ENCODE peak calls at places on chromosomes 13 and 19, in four cellular contexts. O is H1, M is transverse colon, F is tibial nerve. N is an unnamed sample.

GRCh38 chr19:10895363-10895762 is 24.0 kb downstream of the CARM1 start:
- DNase-seq in O (no peak), M (no peak), F (no peak), N (no peak)

GRCh38 chr13:64675256-64675892 is 2554.8 kb downstream of the PCDH9 start:
- DNase-seq in F (no peak), O (no peak), M (no peak), N (no peak)

GRCh38 chr19:18879579-18880373 is 16.2 kb downstream of the CERS1 start:
- DNase-seq in F (no peak), O (peak), M (peak), N (no peak)

GRCh38 chr13:74115138-74115537 is 19.1 kb downstream of the KLF12 start:
- DNase-seq in O (no peak), M (no peak), F (no peak), N (no peak)

GRCh38 chr13:26062853-26063444 is 11.1 kb upstream of the SHISA2 start:
- DNase-seq in O (no peak), M (peak), F (peak), N (no peak)

GRCh38 chr19:13920524-13920923 is 14.5 kb downstream of the CC2D1A start:
- DNase-seq in F (no peak), O (no peak), M (no peak), N (no peak)

GRCh38 chr19:18173054-18173571 is 500 bp upstream of the IFI30 start:
- DNase-seq in F (peak), M (peak), O (no peak), N (peak)

GRCh38 chr13:61002686-61003085 is 413.0 kb downstream of the PCDH20 start:
- DNase-seq in F (no peak), O (no peak), M (no peak), N (no peak)

GRCh38 chr13:90835826-90836225 is 511.7 kb upstream of the MIR17HG start:
- DNase-seq in M (no peak), F (no peak), O (no peak), N (no peak)

GRCh38 chr19:4647676-4648644 is 8.6 kb downstream of the TNFAIP8L1 start:
- DNase-seq in M (no peak), F (peak), O (peak), N (peak)

GRCh38 chr19:33063356-33064116 is 1.2 kb downstream of the RHPN2 start:
- DNase-seq in M (peak), O (peak), F (no peak), N (no peak)

GRCh38 chr13:113995051-113995601 is 21.2 kb upstream of the C13orf46 start:
- DNase-seq in M (no peak), O (no peak), F (no peak), N (no peak)

GRCh38 chr13:50404769-50405168 is 389.5 kb downstream of the KCNRG start:
- DNase-seq in M (no peak), O (no peak), F (no peak), N (no peak)

GRCh38 chr13:77925616-77926015 is 7.0 kb upstream of the EDNRB start:
- DNase-seq in O (no peak), M (no peak), F (no peak), N (no peak)

GRCh38 chr13:77930430-77930829 is 11.8 kb upstream of the EDNRB start:
- DNase-seq in O (no peak), F (no peak), M (no peak), N (no peak)

GRCh38 chr13:77928909-77929308 is 10.3 kb upstream of the EDNRB start:
- DNase-seq in O (no peak), F (no peak), M (no peak), N (no peak)
- TF ChIP-seq EP300 in O (no peak), F (no peak), M (no peak), N (no peak)

DNA sequence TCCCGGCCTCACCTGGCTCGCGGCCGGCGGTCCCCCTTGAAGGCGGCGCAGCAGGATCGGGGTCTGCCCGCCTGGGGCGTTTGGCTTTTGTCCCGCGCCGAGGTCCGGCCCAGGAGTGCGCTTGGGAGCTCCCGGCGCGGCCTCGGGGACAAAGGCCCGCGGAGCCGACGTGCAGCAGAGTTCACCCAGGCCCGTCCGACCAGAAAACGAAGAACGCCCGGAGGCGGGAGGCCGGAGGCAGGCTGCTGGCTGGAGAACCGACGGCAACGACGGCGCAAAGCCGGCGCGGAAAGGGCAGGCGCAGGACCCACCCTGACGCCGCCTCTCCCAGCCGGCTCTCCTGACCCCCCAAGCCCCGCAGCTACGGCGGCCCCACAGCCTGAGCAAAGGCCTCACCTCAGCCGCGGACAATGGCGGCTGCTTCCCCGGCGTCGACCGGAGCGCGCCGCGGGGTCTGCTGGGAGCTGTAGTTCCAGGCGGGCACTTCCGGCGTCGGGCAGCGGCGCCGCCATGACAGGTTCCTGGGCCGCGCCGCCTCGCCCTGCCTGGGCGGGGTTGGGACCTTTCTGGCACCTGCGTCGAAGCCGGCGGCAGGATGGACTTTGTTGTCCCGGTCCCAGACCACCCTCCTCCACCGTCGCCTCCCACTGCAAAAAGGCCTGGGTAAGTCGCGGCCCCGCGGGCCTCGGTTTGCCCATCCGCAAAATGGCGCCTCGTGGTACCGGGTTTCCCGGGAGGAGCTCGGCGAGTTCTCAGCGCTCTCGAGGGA is at the start of gene ZNF606:
- DNase-seq in M (peak), O (peak), F (peak), N (peak)
- TF ChIP-seq POLR2A in M (peak), O (peak), F (peak), N (peak)

DNA sequence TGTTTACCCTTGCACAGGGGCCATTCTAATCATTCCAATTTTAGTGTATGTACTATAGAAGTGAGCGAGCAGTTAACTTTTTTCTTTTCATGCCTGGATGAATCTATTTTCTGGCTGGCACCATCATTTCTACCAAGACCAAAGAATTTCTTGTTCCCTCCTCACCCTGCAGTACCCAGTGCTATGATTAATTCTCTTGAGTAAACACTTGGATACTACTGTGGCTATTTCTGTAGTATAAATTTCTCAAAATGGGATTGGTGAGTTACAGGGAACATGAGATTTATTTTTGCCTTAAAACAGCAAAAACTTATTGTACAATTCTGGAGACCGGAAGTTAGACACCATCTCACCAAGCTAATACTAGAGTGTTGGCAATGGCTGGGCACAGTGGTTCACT is 7.6 kb downstream of the ZNF446 start:
- DNase-seq in M (no peak), O (no peak), F (no peak), N (no peak)
- H3K27ac ChIP-seq in M (no peak), O (no peak), F (no peak), N (no peak)

DNA sequence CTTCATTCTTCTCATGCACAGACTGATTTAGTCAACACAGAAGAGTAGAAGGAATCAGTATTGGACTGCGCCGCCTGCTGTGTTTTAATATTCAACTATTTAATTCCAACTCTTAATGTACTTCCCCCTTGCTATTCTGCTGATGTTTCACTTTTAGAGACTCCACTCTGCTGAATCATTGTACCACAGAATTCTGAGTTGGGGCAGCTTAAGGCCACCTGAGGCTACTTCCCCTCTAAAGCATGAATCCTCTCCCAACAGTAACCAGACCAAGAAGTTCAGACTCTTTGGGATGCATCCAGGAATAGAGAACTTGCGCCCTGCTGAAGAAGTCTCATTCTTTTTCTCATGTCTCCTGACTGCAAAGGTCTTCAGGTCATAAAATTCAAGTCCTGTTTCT is 708.8 kb downstream of the UQCRFS1 start:
- DNase-seq in F (no peak), M (no peak), O (no peak), N (peak)
- TF ChIP-seq EP300 in F (peak), M (no peak), O (no peak), N (no peak)

GRCh38 chr13:79404985-79405384 is 1.1 kb downstream of the RBM26 start:
- DNase-seq in F (no peak), O (no peak), M (no peak), N (no peak)

GRCh38 chr13:79407349-79407979 is 1.4 kb upstream of the RBM26 start:
- DNase-seq in F (no peak), O (no peak), M (no peak), N (no peak)

GRCh38 chr13:79406597-79406908 is 498 bp upstream of the RBM26 start:
- DNase-seq in F (no peak), O (no peak), M (no peak), N (no peak)

GRCh38 chr13:79405501-79405830 is 589 bp downstream of the RBM26 start:
- DNase-seq in F (peak), O (no peak), M (no peak), N (peak)

DNA sequence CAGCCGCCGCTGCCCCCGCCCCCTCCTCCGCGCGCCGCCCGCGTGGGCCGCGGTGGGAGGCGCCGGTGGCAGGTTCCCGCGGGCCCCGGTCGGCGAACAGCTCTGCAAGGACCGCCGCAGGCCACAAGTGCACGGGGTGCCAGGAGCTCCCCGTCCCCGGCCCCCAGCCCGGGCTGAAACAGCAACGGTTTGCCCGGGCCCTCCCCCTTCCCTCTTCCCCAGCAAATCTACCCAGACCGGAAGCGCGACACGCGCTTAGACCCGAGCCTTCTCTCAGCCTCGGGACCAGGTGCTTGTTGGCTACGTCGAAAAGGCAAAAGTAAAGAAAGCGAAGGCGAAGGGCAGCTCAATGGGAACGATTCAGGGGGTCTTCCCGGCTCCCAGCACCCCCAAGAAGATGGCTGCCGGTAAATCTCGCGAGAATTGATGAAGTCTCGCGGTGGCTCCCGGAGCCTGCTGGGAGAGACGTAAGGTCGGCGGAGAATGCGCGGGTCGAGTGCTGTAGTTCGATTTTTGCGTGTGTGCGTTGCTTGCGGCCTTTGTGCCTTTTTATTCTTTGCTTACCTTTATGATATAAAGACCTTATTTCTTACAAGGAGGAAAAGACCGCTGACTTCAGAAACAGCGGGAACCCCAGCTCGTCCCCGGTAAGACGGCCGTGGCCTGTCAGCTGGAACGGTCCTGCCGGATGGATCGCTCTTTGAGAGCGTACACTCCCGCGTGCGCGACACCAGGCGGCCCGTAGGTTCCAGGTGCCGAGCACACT is at the start of gene RBM26:
- DNase-seq in F (peak), M (peak), O (peak), N (peak)
- TF ChIP-seq POLR2A in F (peak), M (peak), O (peak), N (peak)

GRCh38 chr13:20125129-20125782 is 35.6 kb downstream of the GJA3 start:
- DNase-seq in F (no peak), M (no peak), O (no peak), N (peak)
- H3K27ac ChIP-seq in F (peak), M (no peak), O (no peak), N (no peak)

GRCh38 chr13:111493468-111493867 is 173.0 kb downstream of the TEX29 start:
- DNase-seq in M (no peak), F (no peak), O (no peak), N (no peak)

GRCh38 chr13:111492341-111492945 is 172.0 kb downstream of the TEX29 start:
- DNase-seq in O (no peak), F (no peak), M (no peak), N (peak)

GRCh38 chr13:111491659-111492058 is 171.2 kb downstream of the TEX29 start:
- DNase-seq in O (no peak), M (no peak), F (no peak), N (peak)

GRCh38 chr13:111494641-111495040 is 174.2 kb downstream of the TEX29 start:
- DNase-seq in O (no peak), F (no peak), M (no peak), N (peak)

DNA sequence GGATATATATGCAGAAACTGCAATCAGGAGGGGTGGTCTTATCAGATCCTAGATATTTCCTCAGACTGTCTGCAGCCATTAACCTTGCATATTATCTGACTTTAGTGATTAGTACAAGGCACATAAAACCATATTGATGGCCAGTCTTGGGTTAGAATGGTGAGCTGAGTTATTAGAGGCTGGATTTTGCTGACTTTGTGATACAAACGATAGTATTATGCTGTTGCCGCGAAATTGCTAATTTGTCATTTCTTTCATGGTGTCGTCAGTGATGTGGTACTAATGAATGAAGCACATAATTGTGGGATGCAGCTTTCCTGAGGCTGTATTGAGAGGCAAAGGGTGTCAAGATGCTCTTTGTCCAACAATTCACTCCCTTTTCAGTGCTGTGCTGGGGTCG is 172.5 kb downstream of the TEX29 start:
- DNase-seq in M (no peak), F (no peak), O (no peak), N (no peak)
- TF ChIP-seq EP300 in M (no peak), F (no peak), O (no peak), N (no peak)

DNA sequence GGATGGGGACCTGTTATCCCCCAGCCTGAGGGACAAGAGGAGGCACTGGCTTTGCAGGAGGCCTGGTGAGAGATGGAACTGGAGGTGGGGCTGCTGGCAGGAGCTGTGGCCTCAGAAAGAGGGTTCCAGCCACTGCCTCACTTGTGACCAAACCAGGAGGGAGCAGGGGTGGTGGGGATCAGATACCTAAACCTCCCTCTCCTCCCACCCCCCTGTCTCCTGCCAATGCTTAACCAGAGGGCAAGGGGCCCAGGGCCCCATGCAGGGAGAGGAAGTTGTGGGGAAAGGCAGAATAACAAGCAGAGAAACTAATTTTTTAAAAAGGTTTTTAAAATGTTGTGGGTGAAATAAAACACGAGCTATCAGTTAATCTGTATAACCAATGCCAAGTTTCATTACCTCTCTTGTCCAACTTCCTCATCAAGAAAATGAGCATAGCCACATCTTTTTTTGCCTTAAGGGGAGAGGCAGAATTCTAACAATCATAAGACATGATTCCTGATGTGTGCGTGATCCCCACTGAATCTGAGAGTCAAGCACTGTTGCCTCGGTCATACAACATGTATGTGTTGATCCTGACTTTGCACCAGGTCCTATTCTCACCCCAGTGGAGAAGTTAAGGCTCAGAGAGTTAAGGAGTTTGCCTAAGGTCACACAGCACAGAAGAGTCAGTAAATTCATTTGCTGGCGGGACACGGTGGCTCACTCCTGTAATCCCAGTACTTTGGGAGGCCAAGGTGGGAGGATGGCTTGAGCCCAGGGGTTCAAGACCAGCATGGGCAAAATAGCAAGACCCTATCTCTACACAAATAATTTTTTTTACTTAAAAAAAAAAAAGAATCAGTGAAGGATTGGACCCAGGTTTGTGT is 12.9 kb downstream of the FXYD5 start:
- DNase-seq in M (no peak), O (no peak), F (no peak), N (peak)
- TF ChIP-seq POLR2A in M (no peak), O (no peak), F (no peak), N (no peak)

N was measured in sigmoid colon.